ENCODE peak calls at places on chromosomes 5 and 9, in four cellular contexts. K is H9, S is H1, J is IMR-90. C is an unnamed sample.

GRCh38 chr9:128505414-128505765 is 871 bp downstream of the GLE1 start:
- DNase-seq in K (no peak), S (no peak), J (peak), C (peak)

GRCh38 chr5:42377496-42377895 is 45.7 kb upstream of the GHR start:
- DNase-seq in K (no peak), S (no peak), J (no peak), C (peak)

GRCh38 chr5:958701-959571 is 49.7 kb upstream of the NKD2 start:
- DNase-seq in K (peak), S (no peak), J (peak), C (no peak)

GRCh38 chr9:118009585-118009984 is 305.4 kb downstream of the TLR4 start:
- DNase-seq in K (peak), S (no peak), J (no peak), C (peak)

GRCh38 chr5:69414885-69415583 is at the start of gene MARVELD2:
- DNase-seq in K (peak), S (peak), J (peak), C (peak)

GRCh38 chr9:89532478-89532877 is 34.6 kb upstream of the SEMA4D start:
- DNase-seq in K (no peak), S (no peak), J (no peak), C (no peak)

GRCh38 chr5:149901511-149901910 is 43.1 kb downstream of the PDE6A start:
- DNase-seq in K (no peak), S (no peak), J (no peak), C (no peak)

GRCh38 chr9:36941441-36941840 is 92.6 kb downstream of the PAX5 start:
- DNase-seq in K (no peak), S (peak), J (no peak), C (no peak)

GRCh38 chr9:14633148-14633547 is 60.1 kb downstream of the ZDHHC21 start:
- DNase-seq in K (peak), S (no peak), J (no peak), C (peak)

GRCh38 chr5:19322716-19323485 is 665.1 kb downstream of the CDH18 start:
- DNase-seq in K (no peak), S (no peak), J (no peak), C (peak)

GRCh38 chr5:134139377-134139851 is 24.9 kb downstream of the TCF7 start:
- DNase-seq in K (no peak), S (no peak), J (no peak), C (no peak)

GRCh38 chr9:99140685-99141314 is 35.9 kb downstream of the TGFBR1 start:
- DNase-seq in K (peak), S (no peak), J (peak), C (peak)

GRCh38 chr9:134057311-134057665 is 10.5 kb downstream of the BRD3 start:
- DNase-seq in K (no peak), S (no peak), J (no peak), C (no peak)

GRCh38 chr5:14676320-14676719 is 11.8 kb downstream of the OTULIN start:
- DNase-seq in K (no peak), S (no peak), J (peak), C (no peak)

GRCh38 chr9:110919609-110920008 is 118.7 kb downstream of the LPAR1 start:
- DNase-seq in K (no peak), S (no peak), J (peak), C (no peak)

GRCh38 chr5:91183743-91184142 is 199.4 kb downstream of the ARRDC3 start:
- DNase-seq in K (no peak), S (no peak), J (no peak), C (no peak)

GRCh38 chr9:97740848-97741821 is 44.0 kb upstream of the XPA start:
- DNase-seq in K (peak), S (peak), J (peak), C (peak)

DNA sequence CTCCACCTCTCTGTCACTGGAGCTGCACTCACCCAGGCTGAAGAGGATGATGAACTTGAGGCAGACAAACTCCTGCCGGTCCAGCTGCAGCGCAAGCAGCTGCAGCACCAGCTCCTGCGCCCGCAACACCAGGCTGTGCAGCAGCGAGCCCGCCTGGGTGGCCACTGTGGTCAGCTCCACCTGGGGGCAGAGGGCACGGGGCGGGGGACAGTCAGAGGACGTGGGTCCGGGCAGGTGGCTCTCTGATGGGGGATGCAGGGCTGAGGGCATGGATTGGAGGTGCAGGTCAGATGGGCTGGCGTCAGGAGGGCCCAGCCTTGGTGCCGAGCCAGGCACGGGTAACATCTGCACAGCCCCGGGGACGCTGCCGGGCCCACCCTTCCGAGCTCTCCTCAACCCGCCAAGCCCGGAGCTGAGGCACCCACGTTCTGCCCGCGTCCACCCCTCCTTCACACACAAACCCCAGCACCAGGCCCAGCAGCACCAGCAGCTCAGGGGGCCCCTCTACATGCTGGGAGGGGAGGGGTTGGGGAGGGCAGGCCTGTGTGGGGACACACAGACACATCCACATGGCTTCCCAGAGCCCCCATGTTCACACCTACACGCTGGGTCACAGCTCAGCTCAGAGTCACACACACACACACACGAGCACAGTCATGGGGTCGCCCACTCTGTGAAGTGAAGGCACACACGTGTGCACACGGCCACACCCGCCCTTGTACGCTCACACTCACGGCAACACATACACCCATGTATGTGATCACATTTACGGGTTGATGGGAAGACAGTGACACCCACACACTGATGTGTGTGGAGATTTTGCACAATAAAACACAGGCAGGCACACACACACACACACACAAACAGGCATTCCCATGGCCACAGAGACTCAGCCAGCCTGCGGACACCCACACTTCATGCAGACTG is 15.9 kb downstream of the NR5A1 start:
- DNase-seq in K (no peak), S (no peak), J (no peak), C (no peak)
- H2BK120ac ChIP-seq in K (no peak), S (no peak), J (no peak), C (no peak)

GRCh38 chr5:177386542-177386941 is 2.3 kb downstream of the SLC34A1 start:
- DNase-seq in K (no peak), S (no peak), J (no peak), C (no peak)
- H2BK15ac ChIP-seq in K (no peak), S (no peak), J (no peak), C (no peak)

GRCh38 chr5:181186022-181186421 is 19.0 kb downstream of the TRIM7 start:
- DNase-seq in K (no peak), S (no peak), J (no peak), C (no peak)

GRCh38 chr5:181188700-181189362 is 16.2 kb downstream of the TRIM7 start:
- DNase-seq in K (peak), S (peak), J (peak), C (peak)

GRCh38 chr5:181189363-181189961 is 15.5 kb downstream of the TRIM7 start:
- DNase-seq in K (no peak), S (no peak), J (peak), C (no peak)

GRCh38 chr5:181186902-181187499 is 18.0 kb downstream of the TRIM7 start:
- DNase-seq in K (no peak), S (no peak), J (no peak), C (no peak)

GRCh38 chr5:181187500-181188213 is 17.3 kb downstream of the TRIM7 start:
- DNase-seq in K (peak), S (peak), J (peak), C (peak)
- H4K5ac ChIP-seq in K (no peak), S (no peak), J (no peak), C (no peak)

DNA sequence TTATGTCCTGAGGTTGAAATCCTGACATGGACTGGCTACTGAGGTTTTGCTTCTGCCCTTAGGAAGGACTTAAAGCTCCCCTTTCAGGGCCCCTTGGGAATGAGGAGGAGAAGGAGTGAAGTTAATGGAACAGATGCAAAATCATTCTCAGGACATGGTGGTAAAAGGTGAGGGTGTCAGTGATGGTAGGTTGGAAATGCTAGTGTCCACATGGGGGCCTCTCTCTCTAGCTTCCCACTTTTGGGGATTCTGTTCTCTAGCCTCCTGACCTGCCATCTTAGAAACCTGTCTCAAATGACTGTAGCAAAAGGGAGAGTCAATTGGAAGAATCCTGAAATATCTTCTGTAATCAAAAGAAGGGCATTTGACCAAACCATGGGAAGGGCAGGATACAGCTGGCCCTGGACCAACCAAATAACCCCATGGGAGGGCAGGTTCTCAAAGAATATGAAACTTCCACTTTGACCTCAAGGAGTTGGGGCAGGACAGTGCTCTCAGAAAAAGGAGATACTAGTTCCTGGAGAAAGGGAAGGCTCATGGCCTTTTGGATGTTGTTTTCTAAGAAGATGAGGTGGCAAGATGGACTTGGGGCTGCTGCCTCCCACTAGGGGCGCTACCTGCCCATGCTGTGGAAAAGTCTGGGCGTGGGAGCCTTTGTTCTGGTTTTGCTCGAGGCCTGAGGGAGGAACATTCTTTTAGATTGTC is 21.2 kb upstream of the MLANA start:
- DNase-seq in K (peak), S (peak), J (no peak), C (peak)
- H2BK120ac ChIP-seq in K (no peak), S (no peak), J (no peak), C (no peak)

C was measured in mesendoderm.